ENCODE peak calls at places on chromosomes 11 and 22, in seven cellular contexts. P is HCT116, W is K562, M is H1, D is GM12878, L is HepG2, A is SK-N-SH. E is an unnamed sample.

GRCh38 chr11:71448257-71449161 is at the start of gene DHCR7:
- DNase-seq in A (peak; percentile 98), L (peak; percentile 90), W (peak; percentile 97), P (peak; percentile 81), D (peak; percentile 76), M (peak; percentile 97), E (peak; percentile 36)

GRCh38 chr11:59573216-59573615 is 42.4 kb downstream of the OSBP start:
- DNase-seq in L (no peak), P (no peak), M (no peak), A (no peak), D (no peak), W (no peak), E (no peak)

GRCh38 chr11:65522640-65523322 is 2.1 kb upstream of the SCYL1 start:
- DNase-seq in D (no peak), M (no peak), P (no peak), W (no peak), L (no peak), A (no peak), E (no peak)

GRCh38 chr11:62546244-62546936 is at the start of gene AHNAK:
- DNase-seq in P (no peak), A (peak; percentile 87), D (no peak), W (peak; percentile 86), M (peak; percentile 79), L (no peak), E (no peak)

GRCh38 chr11:27656320-27656719 is 43.9 kb downstream of the BDNF start:
- DNase-seq in L (no peak), A (no peak), W (no peak), M (no peak), P (no peak), D (no peak), E (no peak)

GRCh38 chr11:70788247-70789022 is 390.1 kb downstream of the CTTN start:
- DNase-seq in A (no peak), M (no peak), D (no peak), W (peak; percentile 19), L (no peak), P (peak; percentile 68), E (peak; percentile 47)

GRCh38 chr11:539971-540481 is 2.7 kb downstream of the LRRC56 start:
- DNase-seq in A (no peak), W (no peak), M (peak; percentile 41), L (no peak), P (no peak), D (no peak), E (no peak)

GRCh38 chr22:32809786-32810185 is 8.3 kb downstream of the TIMP3 start:
- DNase-seq in W (no peak), L (no peak), P (no peak), D (no peak), M (no peak), A (no peak), E (no peak)

GRCh38 chr22:20729194-20729593 is 44.7 kb upstream of the SERPIND1 start:
- DNase-seq in W (no peak), L (no peak), M (no peak), A (no peak), D (no peak), P (no peak), E (no peak)

GRCh38 chr22:50261615-50262459 is at the start of gene MAPK12:
- DNase-seq in D (no peak), L (no peak), P (no peak), A (peak; percentile 88), M (peak; percentile 76), W (peak; percentile 80), E (no peak)

GRCh38 chr11:15826008-15826650 is 530.2 kb downstream of the SOX6 start:
- DNase-seq in L (no peak), W (no peak), A (no peak), M (no peak), P (no peak), D (no peak), E (no peak)

DNA sequence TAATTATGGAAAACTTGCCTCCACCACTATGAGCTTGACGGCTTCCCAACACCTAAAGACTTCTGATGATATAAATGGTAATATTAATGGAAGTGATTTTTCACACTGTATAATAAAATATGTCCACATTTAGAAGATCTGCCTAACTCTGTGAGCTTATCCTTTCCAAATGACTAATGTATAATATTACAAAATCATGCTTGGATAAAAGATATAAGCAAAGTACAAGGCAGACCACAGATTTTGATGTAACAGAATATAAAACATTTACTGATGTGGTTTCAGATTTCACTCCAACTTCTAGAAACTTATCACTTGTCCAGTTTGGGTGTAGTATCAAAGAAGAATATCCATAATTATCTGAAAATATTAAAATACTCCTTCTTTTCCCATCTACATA is 36.9 kb downstream of the GALNT18 start:
- DNase-seq in P (no peak), M (no peak), A (no peak), L (no peak), W (no peak), D (no peak), E (no peak)
- H3K4me1 ChIP-seq in P (peaks cover 18% of the 10 kb centered on the region), M (peaks cover 6% of the 10 kb centered on the region), A (no peaks in the 10 kb centered on the region), L (no peaks in the 10 kb centered on the region), W (no peaks in the 10 kb centered on the region), D (peaks cover 8% of the 10 kb centered on the region), E (peaks cover 48% of the 10 kb centered on the region)

DNA sequence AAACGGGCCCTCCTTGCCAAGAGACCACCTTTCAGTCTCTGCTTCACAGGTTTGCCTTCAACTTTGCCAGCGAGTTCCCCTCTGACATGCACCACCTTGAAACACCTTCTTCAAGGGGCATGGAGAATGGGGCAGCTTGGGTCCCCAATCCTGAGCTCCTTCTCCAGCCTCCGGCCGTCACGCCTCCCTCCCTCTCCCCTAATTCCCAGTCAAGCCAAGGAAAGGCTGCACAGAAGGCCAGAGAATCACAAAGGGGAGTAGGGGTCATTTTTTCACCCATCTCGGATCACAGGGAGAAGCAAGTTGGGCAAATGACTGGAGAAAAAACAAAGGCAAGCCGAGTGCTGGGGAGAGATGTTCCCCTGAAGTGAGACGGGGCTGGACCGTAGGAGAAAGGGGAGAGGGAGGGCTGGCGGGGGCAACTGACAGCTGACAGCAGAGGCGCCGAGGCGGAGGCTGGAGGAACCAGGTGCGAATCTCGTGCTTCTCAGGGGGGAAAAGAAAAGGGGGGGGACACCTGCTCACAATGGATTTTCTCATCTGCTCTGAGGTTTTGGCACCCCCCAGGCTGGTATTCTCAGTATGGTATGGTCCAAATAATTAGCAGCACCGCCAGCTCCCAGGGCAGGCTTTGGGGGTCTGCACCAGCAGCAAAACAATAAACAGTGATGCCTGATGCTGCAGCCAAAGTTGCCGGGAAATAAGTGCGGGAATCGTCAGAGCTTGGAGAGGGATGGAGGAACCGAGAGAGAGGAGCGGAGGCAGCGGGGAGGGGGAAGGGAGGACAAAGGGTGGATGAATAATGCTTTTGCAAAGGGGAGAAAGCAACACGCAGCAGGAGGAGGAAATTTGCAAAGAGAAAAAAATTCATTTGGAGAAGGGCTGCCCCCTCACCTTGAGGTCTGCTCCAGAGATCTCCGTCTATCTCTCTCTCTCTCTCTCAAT is 649 bp downstream of the YPEL4 start:
- DNase-seq in M (peak; percentile 76), P (no peak), A (peak; percentile 57), W (no peak), L (no peak), D (no peak), E (no peak)
- TF ChIP-seq SIN3A in M (peak; percentile 65), P (no peak), A (no peak), W (no peak), L (no peak), D (no peak), E (no peak)

GRCh38 chr22:46148885-46149492 is 1.3 kb upstream of the PPARA start:
- DNase-seq in L (no peak), D (no peak), M (no peak), A (no peak), P (no peak), W (no peak), E (no peak)
- H3K27ac ChIP-seq in L (peak overlapping the region; percentile 77), D (no peak overlapping the region), M (no peak overlapping the region), A (no peak overlapping the region), P (no peak overlapping the region), W (no peak overlapping the region), E (no peak overlapping the region)

GRCh38 chr11:19790831-19791552 is 78.4 kb downstream of the NAV2 start:
- DNase-seq in D (peak; percentile 28), L (no peak), W (no peak), M (peak; percentile 74), P (no peak), A (no peak), E (no peak)
- H3K4me1 ChIP-seq in D (no peaks in the 10 kb centered on the region), L (no peaks in the 10 kb centered on the region), W (no peaks in the 10 kb centered on the region), M (peaks cover 10% of the 10 kb centered on the region), P (no peaks in the 10 kb centered on the region), A (no peaks in the 10 kb centered on the region), E (no peaks in the 10 kb centered on the region)

DNA sequence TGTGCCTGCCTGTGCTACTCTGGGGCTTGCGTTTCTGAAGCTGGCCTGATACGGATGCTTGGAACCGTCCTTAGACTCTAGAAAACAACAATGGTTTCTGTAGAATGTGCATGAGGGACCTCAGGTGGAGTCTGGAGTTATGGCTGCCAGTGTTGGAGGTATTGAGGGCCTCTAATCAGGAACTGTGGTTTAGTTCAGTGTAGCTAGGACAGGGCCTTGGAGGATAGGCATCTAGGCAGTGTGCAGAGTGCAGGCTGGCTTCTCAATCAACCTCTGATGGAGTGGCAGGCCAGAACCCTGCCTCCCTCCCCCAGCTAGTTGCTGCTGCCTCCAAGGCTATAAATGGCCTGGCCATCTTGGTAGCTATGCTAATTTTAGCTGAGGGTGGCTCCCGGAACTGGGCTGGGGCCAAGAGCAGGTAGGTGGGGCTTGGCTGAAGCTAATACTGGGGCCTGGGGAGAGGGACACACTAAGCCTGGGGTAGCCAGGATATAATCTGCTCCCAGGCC is 4.0 kb downstream of the STIM1 start:
- DNase-seq in L (no peak), D (no peak), P (no peak), A (no peak), M (no peak), W (peak; percentile 53), E (no peak)
- TF ChIP-seq SIN3A in L (no peak), D (no peak), P (no peak), A (no peak), M (no peak), W (no peak), E (no peak)

DNA sequence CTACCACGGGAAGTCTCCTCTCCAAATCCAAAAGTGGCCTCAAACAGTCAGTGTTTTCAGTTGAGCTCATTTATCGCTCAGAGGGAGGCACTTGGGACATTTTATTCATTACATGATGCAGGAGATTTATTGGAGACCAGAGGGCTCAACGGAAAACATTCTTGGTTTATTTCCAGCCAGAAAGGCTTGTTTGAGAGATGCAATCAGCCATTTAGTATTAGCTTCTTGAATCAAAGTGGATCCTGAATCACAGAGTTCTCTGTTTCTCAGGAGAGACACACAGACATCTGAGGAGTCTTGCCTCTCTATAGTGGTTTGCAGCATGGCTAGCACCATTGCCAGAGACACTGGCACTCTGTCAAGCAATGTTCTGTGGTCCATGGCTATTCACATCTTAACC is 31.5 kb downstream of the CD44 start:
- DNase-seq in D (no peak), M (no peak), A (no peak), W (no peak), L (no peak), P (no peak), E (no peak)
- H3K27ac ChIP-seq in D (no peak overlapping the region), M (no peak overlapping the region), A (no peak overlapping the region), W (no peak overlapping the region), L (no peak overlapping the region), P (peak overlapping the region; percentile 11), E (peak overlapping the region; percentile 99)

DNA sequence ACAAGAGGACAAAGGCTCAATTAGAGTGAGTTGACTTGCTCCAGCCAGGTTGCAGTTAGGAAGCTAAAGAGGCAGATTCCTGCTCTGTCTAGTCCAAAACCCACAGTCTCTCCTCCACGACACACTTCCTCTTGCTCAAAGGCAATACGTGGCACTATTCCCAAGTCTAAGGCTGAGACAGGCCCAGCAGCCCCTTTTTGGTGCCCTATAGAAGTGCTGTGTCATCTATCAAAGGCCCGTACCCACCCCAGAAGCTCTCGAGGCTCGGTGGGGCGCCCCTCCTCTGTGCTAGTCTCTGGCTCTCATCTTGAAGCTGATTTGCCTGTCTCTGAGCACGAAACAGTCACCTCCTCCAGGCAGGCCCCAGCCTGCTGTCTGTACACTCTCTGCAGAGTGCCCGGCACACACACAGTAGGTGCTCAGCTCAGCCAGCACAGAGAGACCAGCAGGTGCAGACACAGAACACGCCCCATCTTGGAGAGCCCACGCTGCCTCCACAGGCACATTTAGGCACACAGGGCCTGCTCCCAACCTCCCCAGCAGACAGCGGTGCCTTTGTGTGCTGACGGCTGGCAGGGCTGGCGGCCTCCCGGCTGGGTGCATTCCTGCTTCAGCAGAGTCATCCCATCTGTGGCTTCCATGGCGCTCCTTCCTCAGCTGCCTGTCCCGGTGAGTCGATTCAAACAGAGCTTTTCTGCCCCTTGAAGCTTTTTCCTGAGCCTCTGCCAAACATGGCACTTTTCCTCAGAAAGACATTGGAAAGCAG is 52.7 kb downstream of the MYH9 start:
- DNase-seq in P (no peak), M (no peak), W (peak; percentile 55), D (no peak), A (no peak), L (no peak), E (no peak)
- H3K4me1 ChIP-seq in P (peaks cover 44% of the 10 kb centered on the region), M (peaks cover 26% of the 10 kb centered on the region), W (peaks cover 55% of the 10 kb centered on the region), D (peaks cover 45% of the 10 kb centered on the region), A (peaks cover 97% of the 10 kb centered on the region), L (peaks cover 37% of the 10 kb centered on the region), E (peaks cover 98% of the 10 kb centered on the region)